ENCODE peak calls at places on chromosomes 4 and X, in four cellular contexts. D, J, O and N are unnamed samples.

GRCh38 chr4:55393461-55394320 is 2.1 kb upstream of the TMEM165 start:
- DNase-seq in J (no peak), D (no peak), O (no peak), N (no peak)

GRCh38 chrX:73478961-73479360 is 32.1 kb downstream of the CDX4 start:
- DNase-seq in J (no peak), O (peak; percentile 13), D (no peak), N (no peak)

GRCh38 chr4:93983133-93983532 is 154.6 kb downstream of the ATOH1 start:
- DNase-seq in J (no peak), O (no peak), D (no peak), N (no peak)

GRCh38 chrX:73768120-73768519 is 205.1 kb downstream of the CHIC1 start:
- DNase-seq in O (no peak), J (no peak), D (no peak), N (no peak)

GRCh38 chr4:30776921-30777415 is 56.8 kb downstream of the PCDH7 start:
- DNase-seq in O (no peak), D (no peak), J (no peak), N (no peak)

GRCh38 chrX:55451626-55451989 is 319 bp upstream of the MAGEH1 start:
- DNase-seq in D (no peak), J (no peak), O (no peak), N (no peak)

GRCh38 chr4:86934147-86934771 is 552 bp upstream of the AFF1 start:
- DNase-seq in J (no peak), O (no peak), D (no peak), N (no peak)

GRCh38 chrX:17744896-17745523 is 7.7 kb downstream of the SCML1 start:
- DNase-seq in J (no peak), D (no peak), O (no peak), N (no peak)

GRCh38 chrX:72201836-72202536 is 20.4 kb downstream of the PIN4 start:
- DNase-seq in O (no peak), J (peak; percentile 75), D (no peak), N (no peak)

GRCh38 chrX:46367491-46367890 is 177.7 kb downstream of the ZNF674 start:
- DNase-seq in J (no peak), D (no peak), O (no peak), N (no peak)

GRCh38 chr4:48649505-48649904 is 130.6 kb downstream of the FRYL start:
- DNase-seq in O (no peak), J (no peak), D (no peak), N (no peak)

GRCh38 chrX:20026278-20026677 is 35.4 kb upstream of the BCLAF3 start:
- DNase-seq in J (peak; percentile 2), D (no peak), O (no peak), N (no peak)

DNA sequence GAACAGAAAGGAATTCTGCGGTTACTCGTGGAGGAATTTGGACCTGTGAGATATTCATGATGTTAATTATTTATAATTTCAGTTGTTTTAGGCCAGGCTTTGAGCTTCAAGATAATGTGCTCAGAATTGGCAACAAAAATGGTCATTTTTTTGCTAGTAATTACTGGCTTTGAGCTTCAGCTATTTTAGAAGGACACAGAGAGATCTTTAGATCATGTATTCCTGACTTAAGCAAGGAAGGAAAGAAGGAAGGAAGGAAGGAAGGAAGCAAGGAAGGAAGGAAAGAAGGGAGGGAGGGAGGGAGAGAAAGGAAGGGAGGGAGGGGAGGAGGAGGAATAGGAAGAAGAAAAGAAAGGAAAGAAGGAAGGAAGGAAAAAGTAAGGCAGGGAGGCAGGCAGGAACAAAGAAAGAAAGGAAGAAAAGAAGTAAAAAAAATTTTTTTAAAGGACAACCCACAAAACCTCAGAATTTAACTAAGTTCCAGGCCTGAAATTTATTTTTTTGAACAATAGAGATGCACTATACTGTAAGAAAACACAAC is 277.9 kb upstream of the KLF3 start:
- DNase-seq in D (no peak), O (no peak), J (no peak), N (no peak)
- H3K27ac ChIP-seq in D (no peak overlapping the region), O (peak overlapping the region; percentile 71), J (no peak overlapping the region), N (no peak overlapping the region)

GRCh38 chrX:40054793-40055192 is 43.0 kb downstream of the BCOR start:
- DNase-seq in D (no peak), J (no peak), O (peak; percentile 46), N (no peak)

GRCh38 chrX:40055495-40055894 is 42.3 kb downstream of the BCOR start:
- DNase-seq in O (no peak), J (peak; percentile 3), D (no peak), N (no peak)

GRCh38 chrX:40057405-40057804 is 40.4 kb downstream of the BCOR start:
- DNase-seq in J (no peak), D (no peak), O (no peak), N (no peak)

GRCh38 chrX:40058719-40059118 is 39.0 kb downstream of the BCOR start:
- DNase-seq in O (peak; percentile 55), J (no peak), D (no peak), N (no peak)

GRCh38 chrX:40056420-40056819 is 41.3 kb downstream of the BCOR start:
- DNase-seq in O (no peak), D (no peak), J (no peak), N (no peak)
- H3K27ac ChIP-seq in O (no peak overlapping the region), D (no peak overlapping the region), J (no peak overlapping the region), N (no peak overlapping the region)

GRCh38 chrX:25004040-25004439 is 11.7 kb downstream of the ARX start:
- DNase-seq in D (no peak), J (no peak), O (no peak), N (no peak)
- H3K27ac ChIP-seq in D (no peak overlapping the region), J (no peak overlapping the region), O (no peak overlapping the region), N (no peak overlapping the region)

DNA sequence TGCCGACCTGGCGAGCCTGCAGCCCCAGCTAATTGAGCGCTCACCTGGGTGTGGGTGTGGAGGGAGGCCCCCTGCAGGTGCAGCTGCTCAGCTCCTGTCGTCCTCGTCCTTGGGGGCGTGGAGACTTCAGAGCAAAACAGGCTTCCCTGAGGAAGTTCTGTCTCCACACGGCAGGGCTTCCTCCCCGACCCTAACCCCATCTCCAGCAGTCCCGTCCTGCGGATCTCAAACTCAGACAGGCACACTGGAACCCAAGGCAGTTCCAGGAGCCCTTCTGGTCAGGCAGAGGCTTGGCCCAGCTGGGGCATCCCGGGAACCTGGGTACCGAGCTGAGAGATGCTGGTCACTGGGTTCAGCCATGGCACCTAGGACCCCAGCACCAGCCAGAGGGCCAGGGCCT is 24.4 kb downstream of the TACC3 start:
- DNase-seq in O (no peak), J (no peak), D (no peak), N (no peak)
- H3K27ac ChIP-seq in O (no peak overlapping the region), J (no peak overlapping the region), D (no peak overlapping the region), N (no peak overlapping the region)

GRCh38 chr4:152462715-152463114 is 73.2 kb downstream of the FBXW7 start:
- DNase-seq in O (no peak), D (no peak), J (no peak), N (no peak)

GRCh38 chr4:152458801-152459302 is 77.0 kb downstream of the FBXW7 start:
- DNase-seq in J (no peak), D (no peak), O (no peak), N (no peak)

GRCh38 chr4:152459326-152459725 is 76.6 kb downstream of the FBXW7 start:
- DNase-seq in J (no peak), D (no peak), O (no peak), N (no peak)

GRCh38 chr4:152462047-152462446 is 73.8 kb downstream of the FBXW7 start:
- DNase-seq in J (no peak), D (no peak), O (no peak), N (no peak)

DNA sequence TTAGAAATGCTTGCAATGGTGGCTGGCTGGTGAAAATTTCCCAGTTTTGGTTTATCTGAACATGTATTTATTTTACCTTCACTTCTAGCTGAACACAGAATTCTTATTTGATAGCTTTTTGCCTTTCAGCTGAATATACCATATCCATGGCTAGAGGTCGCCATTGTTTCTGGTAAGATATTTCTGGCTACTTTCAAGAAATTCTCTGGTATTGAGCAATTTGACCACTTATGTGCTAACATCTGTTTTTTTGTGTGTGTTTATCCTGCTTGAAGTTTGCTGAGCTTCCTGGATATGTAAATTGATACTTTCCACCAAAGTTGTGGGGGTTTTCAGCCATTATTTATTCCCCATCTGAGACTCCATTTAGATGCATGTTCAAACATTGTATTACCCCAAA is 75.4 kb downstream of the FBXW7 start:
- DNase-seq in D (no peak), J (peak; percentile 42), O (peak; percentile 19), N (no peak)
- H3K27ac ChIP-seq in D (no peak overlapping the region), J (no peak overlapping the region), O (no peak overlapping the region), N (no peak overlapping the region)

DNA sequence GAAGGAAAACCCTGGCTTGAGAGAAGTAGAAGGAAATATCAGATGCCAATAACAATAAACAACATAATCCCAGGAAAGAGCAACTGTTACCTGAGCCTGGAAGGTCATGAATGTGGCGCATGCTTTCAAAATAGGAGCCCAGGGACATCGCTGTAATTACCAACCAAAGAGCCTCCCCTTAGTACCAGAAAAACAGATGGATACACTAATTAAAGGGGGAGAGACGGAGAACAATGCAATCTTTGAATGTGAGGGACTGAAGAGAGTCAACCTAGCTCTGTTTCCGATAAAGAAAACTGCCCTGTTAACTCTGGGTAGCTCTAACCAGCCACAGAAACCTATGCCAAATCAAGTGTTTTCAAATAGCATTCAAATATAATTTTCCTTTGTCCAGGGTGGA is 161.4 kb downstream of the ENOX2 start:
- DNase-seq in O (no peak), D (no peak), J (no peak), N (no peak)
- H3K27ac ChIP-seq in O (no peak overlapping the region), D (no peak overlapping the region), J (no peak overlapping the region), N (no peak overlapping the region)

GRCh38 chr4:63693321-63693720 is 715.9 kb downstream of the TECRL start:
- DNase-seq in J (no peak), O (no peak), D (no peak), N (no peak)
- H3K27ac ChIP-seq in J (no peak overlapping the region), O (no peak overlapping the region), D (no peak overlapping the region), N (no peak overlapping the region)